ENCODE peak calls at places on chromosomes 11 and 22, in nine cellular contexts. Y is WERI-Rb-1; C is AG10803; X is Peyer's patch; M is CD4-positive, alpha-beta T cell; F is choroid plexus epithelial cell; O is BE2C; G is fibroblast of lung; S is mesothelial cell of epicardium. K is an unnamed sample.

GRCh38 chr11:61985863-61986262 is 18.4 kb upstream of the FTH1 start:
- DNase-seq in Y (no peak), C (no peak), X (no peak), M (no peak), F (peak), O (no peak), G (no peak), S (no peak), K (no peak)

GRCh38 chr11:116782728-116783127 is 5.1 kb downstream of the ZPR1 start:
- DNase-seq in Y (no peak), C (peak), X (no peak), M (no peak), F (peak), O (no peak), G (peak), S (no peak), K (no peak)

GRCh38 chr11:106459135-106459534 is 381.7 kb downstream of the AASDHPPT start:
- DNase-seq in Y (no peak), C (no peak), X (no peak), M (no peak), F (peak), O (no peak), G (no peak), S (no peak), K (no peak)

GRCh38 chr11:5204787-5205186 is 4.3 kb upstream of the OR51V1 start:
- DNase-seq in Y (peak), C (peak), X (no peak), M (no peak), F (peak), O (no peak), G (peak), S (no peak), K (no peak)

GRCh38 chr11:8671242-8671641 is 11.2 kb downstream of the TRIM66 start:
- DNase-seq in Y (no peak), C (peak), X (no peak), M (no peak), F (peak), O (no peak), G (peak), S (no peak), K (peak)

GRCh38 chr11:78562398-78562797 is 12.3 kb downstream of the NARS2 start:
- DNase-seq in Y (no peak), C (peak), X (no peak), M (no peak), F (peak), O (no peak), G (peak), S (no peak), K (no peak)

GRCh38 chr22:38267086-38267485 is 5.7 kb downstream of the TMEM184B start:
- DNase-seq in Y (no peak), C (no peak), X (no peak), M (peak), F (peak), O (no peak), G (no peak), S (no peak), K (no peak)

GRCh38 chr11:130611791-130612251 is 163.4 kb downstream of the ADAMTS15 start:
- DNase-seq in Y (no peak), C (peak), X (no peak), M (no peak), F (peak), O (no peak), G (peak), S (no peak), K (no peak)

GRCh38 chr11:46290598-46291309 is 13.3 kb downstream of the CREB3L1 start:
- DNase-seq in Y (peak), C (peak), X (peak), M (no peak), F (peak), O (peak), G (peak), S (peak), K (peak)

GRCh38 chr11:120759046-120759445 is 247.5 kb downstream of the GRIK4 start:
- DNase-seq in Y (no peak), C (no peak), X (no peak), M (no peak), F (peak), O (no peak), G (no peak), S (no peak), K (no peak)

GRCh38 chr22:21567456-21568206 is at the start of gene UBE2L3:
- DNase-seq in Y (peak), C (peak), X (peak), M (peak), F (peak), O (peak), G (peak), S (peak), K (peak)

GRCh38 chr11:575996-576756 is at the start of gene PHRF1:
- DNase-seq in Y (peak), C (peak), X (peak), M (peak), F (peak), O (peak), G (peak), S (peak), K (peak)

GRCh38 chr11:35166369-35167360 is 27.7 kb downstream of the CD44 start:
- DNase-seq in Y (no peak), C (peak), X (no peak), M (no peak), F (peak), O (no peak), G (peak), S (no peak), K (no peak)

GRCh38 chr11:86151188-86152005 is 82.5 kb upstream of the PICALM start:
- DNase-seq in Y (no peak), C (peak), X (no peak), M (no peak), F (peak), O (no peak), G (peak), S (no peak), K (peak)

GRCh38 chr11:64614927-64615326 is 23.9 kb downstream of the SLC22A12 start:
- DNase-seq in Y (no peak), C (no peak), X (no peak), M (no peak), F (no peak), O (no peak), G (no peak), S (no peak), K (no peak)

GRCh38 chr22:23754220-23754919 is at the start of gene VPREB3:
- DNase-seq in Y (no peak), C (no peak), X (peak), M (no peak), F (no peak), O (no peak), G (no peak), S (no peak), K (no peak)

GRCh38 chr11:79404325-79404724 is 36.5 kb downstream of the TENM4 start:
- DNase-seq in Y (no peak), C (no peak), X (no peak), M (no peak), F (peak), O (no peak), G (peak), S (no peak), K (no peak)

GRCh38 chr22:17965538-17966402 is 58.6 kb downstream of the MICAL3 start:
- DNase-seq in Y (no peak), C (no peak), X (no peak), M (no peak), F (no peak), O (no peak), G (no peak), S (no peak), K (no peak)

GRCh38 chr11:113240790-113241189 is 73.6 kb upstream of the TTC12 start:
- DNase-seq in Y (no peak), C (no peak), X (no peak), M (no peak), F (no peak), O (no peak), G (no peak), S (no peak), K (no peak)

GRCh38 chr22:21568207-21569075 is 927 bp downstream of the UBE2L3 start:
- DNase-seq in Y (peak), C (peak), X (no peak), M (peak), F (peak), O (peak), G (peak), S (peak), K (peak)

GRCh38 chr11:98965358-98965757 is 55.4 kb upstream of the CNTN5 start:
- DNase-seq in Y (no peak), C (no peak), X (no peak), M (no peak), F (no peak), O (no peak), G (no peak), S (no peak), K (no peak)

GRCh38 chr11:128786507-128786906 is 80.6 kb downstream of the KCNJ1 start:
- DNase-seq in Y (no peak), C (no peak), X (no peak), M (no peak), F (no peak), O (no peak), G (no peak), S (no peak), K (no peak)

GRCh38 chr22:50490531-50491308 is 4.1 kb downstream of the MIOX start:
- DNase-seq in Y (no peak), C (no peak), X (peak), M (no peak), F (no peak), O (peak), G (no peak), S (no peak), K (no peak)

GRCh38 chr11:97854877-97855276 is 1165.9 kb upstream of the CNTN5 start:
- DNase-seq in Y (no peak), C (no peak), X (no peak), M (no peak), F (no peak), O (no peak), G (no peak), S (no peak), K (no peak)

GRCh38 chr22:19688301-19689290 is 25.7 kb upstream of the SEPTIN5 start:
- DNase-seq in Y (no peak), C (no peak), X (no peak), M (no peak), F (no peak), O (no peak), G (no peak), S (no peak), K (no peak)

GRCh38 chr11:106421673-106422292 is 344.3 kb downstream of the AASDHPPT start:
- DNase-seq in Y (no peak), C (no peak), X (no peak), M (no peak), F (no peak), O (no peak), G (no peak), S (no peak), K (no peak)

GRCh38 chr22:46518038-46518437 is 19.4 kb downstream of the CELSR1 start:
- DNase-seq in Y (no peak), C (no peak), X (no peak), M (no peak), F (no peak), O (no peak), G (no peak), S (no peak), K (no peak)

GRCh38 chr22:31253949-31254348 is 38.3 kb downstream of the PIK3IP1 start:
- DNase-seq in Y (peak), C (no peak), X (no peak), M (no peak), F (no peak), O (no peak), G (no peak), S (peak), K (no peak)

GRCh38 chr22:22942511-22943329 is 55.1 kb downstream of the IGLL5 start:
- DNase-seq in Y (peak), C (peak), X (peak), M (peak), F (peak), O (peak), G (peak), S (peak), K (peak)

GRCh38 chr11:7534030-7534378 is 20.2 kb downstream of the PPFIBP2 start:
- DNase-seq in Y (no peak), C (no peak), X (no peak), M (no peak), F (no peak), O (no peak), G (no peak), S (no peak), K (no peak)

GRCh38 chr11:83151274-83151977 is 5.5 kb upstream of the PCF11 start:
- DNase-seq in Y (no peak), C (no peak), X (no peak), M (no peak), F (no peak), O (no peak), G (no peak), S (no peak), K (no peak)

GRCh38 chr11:121132211-121132976 is 31.4 kb downstream of the TECTA start:
- DNase-seq in Y (no peak), C (no peak), X (no peak), M (no peak), F (no peak), O (no peak), G (no peak), S (no peak), K (no peak)

DNA sequence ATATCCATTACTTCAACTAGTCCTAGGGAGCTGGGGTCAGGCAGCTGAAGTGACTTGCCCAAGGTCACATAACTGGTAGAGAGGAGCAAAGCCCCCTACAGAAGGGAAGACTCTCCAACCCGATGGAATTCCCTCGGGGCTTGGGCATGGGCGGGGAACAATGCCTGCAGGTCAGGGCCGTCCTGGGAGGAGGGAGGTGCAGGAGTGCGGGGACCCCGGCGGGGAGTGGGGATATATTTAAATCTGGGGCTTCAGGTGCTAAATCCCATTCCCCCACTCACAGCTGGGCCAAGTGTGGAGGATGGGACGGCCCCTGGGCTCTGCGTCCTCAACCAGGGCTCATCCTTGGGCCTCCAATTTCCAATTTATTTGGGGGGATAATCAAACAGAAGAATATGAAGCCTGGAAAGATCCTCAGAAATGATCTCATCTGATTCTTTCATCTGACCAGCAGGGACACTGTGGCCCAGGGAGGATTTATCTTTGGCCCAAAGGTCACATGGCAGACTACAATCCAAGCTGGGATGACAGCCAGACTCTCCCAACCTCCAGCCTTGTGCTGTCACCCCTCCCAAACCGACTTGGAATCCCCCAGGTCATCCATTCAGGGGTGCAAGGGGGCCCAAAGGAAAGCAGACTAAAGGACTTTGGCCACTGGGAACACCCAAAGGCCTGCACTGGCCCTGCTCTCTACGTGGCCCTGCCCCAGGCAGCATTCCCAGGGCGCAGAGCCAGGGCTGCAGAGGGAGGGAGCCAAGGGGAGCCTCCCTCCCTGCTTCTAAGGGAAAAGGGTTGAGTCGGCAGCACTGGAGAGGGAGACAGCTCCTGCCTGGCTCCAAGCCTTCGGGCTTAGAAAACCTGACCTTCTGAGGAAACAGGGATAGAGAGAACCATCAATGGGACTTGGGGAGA is 8.7 kb upstream of the C1QTNF6 start:
- DNase-seq in Y (no peak), C (peak), X (no peak), M (no peak), F (peak), O (peak), G (peak), S (peak), K (no peak)
- TF ChIP-seq CTCF in Y (peak), C (peak), X (peak), M (no peak), F (peak), O (peak), G (no peak), S (no peak), K (no peak)

GRCh38 chr11:71454470-71455113 is 1.6 kb downstream of the NADSYN1 start:
- DNase-seq in Y (no peak), C (no peak), X (peak), M (peak), F (no peak), O (no peak), G (no peak), S (no peak), K (no peak)
- TF ChIP-seq CTCF in Y (no peak), C (no peak), X (peak), M (peak), F (no peak), O (no peak), G (no peak), S (no peak), K (no peak)

GRCh38 chr11:134014502-134014901 is 54.4 kb upstream of the JAM3 start:
- DNase-seq in Y (peak), C (no peak), X (no peak), M (no peak), F (no peak), O (peak), G (no peak), S (no peak), K (no peak)
- TF ChIP-seq CTCF in Y (peak), C (peak), X (no peak), M (no peak), F (peak), O (peak), G (peak), S (no peak), K (peak)

GRCh38 chr11:12101318-12101717 is 9.1 kb upstream of the MICAL2 start:
- DNase-seq in Y (no peak), C (no peak), X (no peak), M (no peak), F (no peak), O (no peak), G (no peak), S (no peak), K (no peak)

GRCh38 chr11:12100429-12100828 is 10.0 kb upstream of the MICAL2 start:
- DNase-seq in Y (no peak), C (no peak), X (no peak), M (no peak), F (no peak), O (no peak), G (no peak), S (no peak), K (no peak)

GRCh38 chr11:12100886-12101285 is 9.5 kb upstream of the MICAL2 start:
- DNase-seq in Y (no peak), C (peak), X (no peak), M (no peak), F (no peak), O (no peak), G (no peak), S (no peak), K (no peak)

GRCh38 chr11:12103411-12104225 is 6.8 kb upstream of the MICAL2 start:
- DNase-seq in Y (no peak), C (no peak), X (no peak), M (no peak), F (no peak), O (no peak), G (no peak), S (no peak), K (no peak)

DNA sequence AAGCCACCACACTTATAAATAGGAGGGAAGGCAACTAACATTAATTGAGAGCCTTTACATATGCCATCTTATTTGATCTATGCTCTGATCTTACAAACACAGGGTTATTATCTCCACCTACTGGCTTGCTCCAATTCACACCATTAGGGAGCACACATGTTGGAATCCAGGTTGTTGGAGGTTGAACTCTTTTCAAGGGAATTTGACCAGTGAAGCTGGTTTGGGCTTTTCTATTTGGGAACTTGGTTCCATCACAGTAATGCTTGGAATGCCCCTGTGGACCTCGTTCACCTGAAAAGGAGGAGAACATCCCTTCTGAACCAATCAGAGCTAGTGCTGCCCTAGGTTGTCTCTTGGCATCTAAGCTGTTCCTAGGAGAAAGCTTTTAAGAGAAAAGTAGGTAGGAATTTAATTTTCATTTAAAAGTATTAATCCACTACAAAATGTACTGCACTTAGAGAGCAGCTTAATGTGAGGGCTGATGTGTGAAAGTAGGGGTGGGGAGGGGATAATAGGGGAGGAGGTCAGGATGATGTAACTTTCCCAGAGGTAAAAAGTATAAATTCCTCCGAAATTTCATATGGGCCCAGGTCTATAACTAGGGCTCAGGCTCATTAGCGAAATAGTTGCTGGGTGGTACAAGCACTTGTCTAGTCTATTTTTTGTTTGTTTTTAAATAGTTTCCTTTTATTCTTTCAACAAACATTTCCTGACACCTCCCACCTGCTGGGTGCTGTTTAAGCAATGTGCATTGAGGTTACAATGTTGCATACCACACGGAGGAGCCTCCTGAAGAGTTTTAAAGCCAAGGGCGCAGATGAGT is 7.6 kb upstream of the MICAL2 start:
- DNase-seq in Y (no peak), C (no peak), X (no peak), M (no peak), F (peak), O (no peak), G (no peak), S (no peak), K (no peak)
- TF ChIP-seq CTCF in Y (no peak), C (peak), X (peak), M (no peak), F (peak), O (no peak), G (no peak), S (no peak), K (no peak)

GRCh38 chr11:57207160-57207559 is 25.4 kb downstream of the LRRC55 start:
- DNase-seq in Y (no peak), C (no peak), X (no peak), M (no peak), F (no peak), O (no peak), G (no peak), S (no peak), K (no peak)

GRCh38 chr11:57214494-57214893 is 22.6 kb downstream of the APLNR start:
- DNase-seq in Y (no peak), C (peak), X (no peak), M (no peak), F (peak), O (no peak), G (peak), S (no peak), K (no peak)

GRCh38 chr11:57214087-57214395 is 23.0 kb downstream of the APLNR start:
- DNase-seq in Y (peak), C (peak), X (no peak), M (no peak), F (no peak), O (no peak), G (peak), S (no peak), K (no peak)

GRCh38 chr11:57213282-57214086 is 23.6 kb downstream of the APLNR start:
- DNase-seq in Y (peak), C (peak), X (no peak), M (no peak), F (no peak), O (no peak), G (peak), S (no peak), K (peak)

GRCh38 chr11:57210731-57211335 is 26.2 kb downstream of the APLNR start:
- DNase-seq in Y (peak), C (no peak), X (no peak), M (no peak), F (no peak), O (no peak), G (no peak), S (no peak), K (peak)
- TF ChIP-seq CTCF in Y (no peak), C (no peak), X (no peak), M (no peak), F (no peak), O (no peak), G (no peak), S (no peak), K (no peak)

K was measured in nephron progenitor cell.